ENCODE peak calls at places on chromosomes 4 and X, in nine cellular contexts. L, X, Y, T, P, Z, F, K and E are unnamed samples.

GRCh38 chr4:13986533-13986932 is 359.0 kb upstream of the BOD1L1 start:
- DNase-seq in L (no peak), Y (no peak), K (no peak), Z (no peak), X (no peak), P (no peak), T (no peak), F (no peak), E (no peak)

GRCh38 chr4:84683486-84683885 is 100.6 kb downstream of the CDS1 start:
- DNase-seq in F (no peak), L (no peak), Y (no peak), X (no peak), P (no peak), T (no peak), K (no peak), Z (no peak), E (no peak)

GRCh38 chrX:39896951-39897740 is 200.6 kb downstream of the BCOR start:
- DNase-seq in X (peak), P (peak), L (no peak), Z (no peak), K (no peak), T (no peak), F (peak), Y (peak), E (peak)

GRCh38 chr4:168743576-168743975 is 246.7 kb downstream of the PALLD start:
- DNase-seq in K (no peak), T (no peak), P (no peak), Z (no peak), L (no peak), Y (no peak), X (no peak), F (peak), E (peak)

GRCh38 chrX:120671963-120672362 is 42.1 kb upstream of the C1GALT1C1 start:
- DNase-seq in L (no peak), Y (no peak), T (no peak), Z (no peak), X (no peak), F (no peak), P (no peak), K (no peak), E (no peak)

GRCh38 chr4:57044279-57044678 is 65.6 kb downstream of the POLR2B start:
- DNase-seq in L (no peak), T (no peak), P (no peak), K (no peak), Z (no peak), X (no peak), Y (no peak), F (no peak), E (no peak)

GRCh38 chr4:27716693-27717505 is 856.3 kb downstream of the STIM2 start:
- DNase-seq in K (no peak), Y (no peak), X (no peak), P (no peak), L (no peak), F (no peak), T (no peak), Z (no peak), E (no peak)

GRCh38 chr4:66430856-66431255 is 760.6 kb upstream of the EPHA5 start:
- DNase-seq in K (no peak), P (no peak), Z (no peak), L (no peak), T (no peak), F (no peak), X (no peak), Y (no peak), E (no peak)